ENCODE peak calls at places on chromosomes 2 and 18, in five cellular contexts. L is lower lobe of right lung, E is GM10248, P is tibial nerve, Y is B cell. V is an unnamed sample.

GRCh38 chr2:26462511-26463251 is 15.2 kb downstream of the OTOF start:
- DNase-seq in L (peak), E (peak), P (peak), Y (no peak), V (no peak)

GRCh38 chr18:9827856-9828793 is 57.6 kb upstream of the TXNDC2 start:
- DNase-seq in L (peak), E (no peak), P (no peak), Y (no peak), V (no peak)

GRCh38 chr2:241067501-241068135 is 34.5 kb downstream of the MTERF4 start:
- DNase-seq in L (no peak), E (no peak), P (no peak), Y (no peak), V (peak)

GRCh38 chr2:60158262-60158661 is 395.2 kb downstream of the BCL11A start:
- DNase-seq in L (no peak), E (no peak), P (no peak), Y (no peak), V (no peak)

GRCh38 chr2:112152476-112153178 is 14.4 kb downstream of the FBLN7 start:
- DNase-seq in L (no peak), E (no peak), P (no peak), Y (no peak), V (peak)

GRCh38 chr18:6414118-6414722 is 491 bp downstream of the L3MBTL4 start:
- DNase-seq in L (peak), E (peak), P (peak), Y (peak), V (peak)

GRCh38 chr18:78993014-78993926 is 13.7 kb downstream of the SALL3 start:
- DNase-seq in L (peak), E (no peak), P (no peak), Y (no peak), V (no peak)

GRCh38 chr18:63292844-63293683 is 26.5 kb downstream of the BCL2 start:
- DNase-seq in L (no peak), E (peak), P (no peak), Y (peak), V (no peak)

GRCh38 chr2:27571681-27572080 is 11.2 kb upstream of the ZNF512 start:
- DNase-seq in L (no peak), E (no peak), P (no peak), Y (no peak), V (no peak)

GRCh38 chr18:74334242-74334893 is 18.7 kb downstream of the C18orf63 start:
- DNase-seq in L (no peak), E (no peak), P (no peak), Y (peak), V (no peak)

GRCh38 chr2:190093793-190094192 is 31.3 kb upstream of the MSTN start:
- DNase-seq in L (no peak), E (no peak), P (no peak), Y (no peak), V (no peak)

GRCh38 chr2:198054299-198054698 is 249.9 kb downstream of the PLCL1 start:
- DNase-seq in L (no peak), E (peak), P (no peak), Y (peak), V (no peak)

GRCh38 chr2:95526360-95527341 is 42.1 kb upstream of the TRIM43B start:
- DNase-seq in L (peak), E (peak), P (no peak), Y (peak), V (no peak)

GRCh38 chr18:34075963-34076860 is 148.5 kb downstream of the NOL4 start:
- DNase-seq in L (no peak), E (no peak), P (no peak), Y (no peak), V (no peak)

GRCh38 chr18:77052297-77052645 is 80.3 kb downstream of the MBP start:
- DNase-seq in L (no peak), E (no peak), P (no peak), Y (no peak), V (no peak)

GRCh38 chr2:187299122-187299906 is 148.7 kb downstream of the CALCRL start:
- DNase-seq in L (no peak), E (peak), P (no peak), Y (no peak), V (no peak)

GRCh38 chr2:41791523-41791922 is 256.3 kb upstream of the PKDCC start:
- DNase-seq in L (no peak), E (peak), P (no peak), Y (peak), V (no peak)

GRCh38 chr2:129782618-129782960 is 196.9 kb upstream of the RAB6C start:
- DNase-seq in L (no peak), E (no peak), P (no peak), Y (no peak), V (no peak)

GRCh38 chr2:108593547-108594098 is 59.4 kb downstream of the LIMS1 start:
- DNase-seq in L (no peak), E (no peak), P (no peak), Y (no peak), V (no peak)

GRCh38 chr2:69366-70344 is 23.4 kb upstream of the FAM110C start:
- DNase-seq in L (no peak), E (no peak), P (no peak), Y (no peak), V (no peak)

GRCh38 chr18:9876867-9877654 is 8.7 kb upstream of the TXNDC2 start:
- DNase-seq in L (no peak), E (no peak), P (no peak), Y (no peak), V (no peak)

GRCh38 chr18:72871091-72871490 is 3.3 kb upstream of the NETO1 start:
- DNase-seq in L (no peak), E (no peak), P (no peak), Y (no peak), V (no peak)

GRCh38 chr2:27152796-27153464 is 4.1 kb downstream of the TCF23 start:
- DNase-seq in L (no peak), E (no peak), P (no peak), Y (no peak), V (no peak)

GRCh38 chr2:51301376-51301775 is 269.4 kb upstream of the NRXN1 start:
- DNase-seq in L (no peak), E (no peak), P (no peak), Y (no peak), V (no peak)

GRCh38 chr2:9153589-9153988 is 53.0 kb upstream of the ASAP2 start:
- DNase-seq in L (no peak), E (no peak), P (no peak), Y (no peak), V (no peak)

DNA sequence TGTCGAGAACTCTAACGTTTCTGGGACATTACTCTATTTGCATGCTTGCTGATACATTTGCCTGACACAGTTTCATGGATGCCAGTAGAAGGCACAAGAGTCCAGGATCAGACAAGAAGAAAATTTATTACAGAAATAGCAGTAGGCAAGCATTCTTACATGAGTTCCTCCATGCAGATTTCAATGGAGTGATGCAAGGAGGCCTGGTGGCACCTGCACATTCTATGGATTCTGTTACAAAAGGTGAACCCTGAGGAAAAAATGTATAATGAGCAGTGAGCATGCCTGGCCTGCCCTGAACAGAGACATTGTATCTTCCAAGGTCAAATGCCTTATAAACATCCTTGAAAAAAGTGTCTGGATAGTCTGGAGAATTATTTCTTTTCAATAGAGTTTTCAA is 142.9 kb downstream of the DSEL start:
- DNase-seq in L (no peak), E (no peak), P (no peak), Y (no peak), V (no peak)
- TF ChIP-seq CTCF in L (no peak), E (no peak), P (no peak), Y (no peak), V (no peak)

GRCh38 chr2:195656859-195657633 is at the start of gene SLC39A10:
- DNase-seq in L (peak), E (peak), P (peak), Y (peak), V (peak)
- TF ChIP-seq CTCF in L (no peak), E (peak), P (peak), Y (no peak), V (no peak)

GRCh38 chr2:170394988-170395387 is 217.0 kb downstream of the MYO3B start:
- DNase-seq in L (no peak), E (no peak), P (no peak), Y (no peak), V (no peak)
- TF ChIP-seq CTCF in L (no peak), E (no peak), P (no peak), Y (no peak), V (peak)

GRCh38 chr2:43270930-43271615 is 44.7 kb upstream of the ZFP36L2 start:
- DNase-seq in L (no peak), E (no peak), P (no peak), Y (no peak), V (no peak)
- TF ChIP-seq CTCF in L (no peak), E (no peak), P (no peak), Y (no peak), V (no peak)

DNA sequence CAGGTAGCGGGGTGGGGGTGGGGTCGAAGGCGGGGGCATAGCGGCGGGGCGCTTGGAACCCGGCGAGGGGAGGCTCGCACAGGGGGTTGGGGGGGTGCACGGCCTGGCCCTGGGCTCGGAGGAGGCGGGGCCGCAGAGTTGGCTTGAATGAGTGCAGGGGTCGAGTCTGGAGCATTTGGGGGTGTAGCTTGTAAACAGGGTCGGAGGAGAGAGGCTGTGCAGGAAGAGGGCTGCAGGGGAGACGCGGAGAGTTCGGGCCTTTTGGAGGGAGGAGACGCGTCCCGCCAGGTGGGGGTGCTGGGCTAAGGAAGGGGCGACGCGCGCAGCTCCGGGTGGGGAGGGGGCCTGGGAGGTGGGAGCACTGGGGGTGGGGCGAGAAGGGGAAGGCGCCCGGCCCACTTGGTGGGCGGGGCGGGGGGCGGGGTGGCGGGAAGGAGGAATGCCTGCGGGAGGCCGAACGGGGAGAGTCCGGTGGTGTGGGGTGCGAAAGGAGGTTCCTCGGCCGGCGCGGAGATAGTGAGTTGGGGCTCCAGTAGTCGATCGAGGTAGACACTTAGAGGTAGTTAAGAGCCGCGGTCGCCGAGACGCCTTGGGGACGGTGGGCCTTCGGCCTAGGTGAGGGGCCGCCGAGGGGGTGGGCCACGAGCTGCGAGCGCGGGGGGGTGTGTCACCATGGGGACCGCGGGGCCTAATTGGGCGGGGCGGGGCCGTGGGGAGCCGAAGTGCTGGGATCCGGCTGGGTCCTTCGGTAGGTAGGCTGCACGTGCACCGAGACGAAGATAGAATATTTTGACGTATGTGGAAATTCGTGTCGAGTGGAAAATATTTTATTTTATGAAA is 766 bp downstream of the MSH6 start:
- DNase-seq in L (peak), E (peak), P (peak), Y (peak), V (peak)
- TF ChIP-seq CTCF in L (no peak), E (peak), P (no peak), Y (no peak), V (no peak)

DNA sequence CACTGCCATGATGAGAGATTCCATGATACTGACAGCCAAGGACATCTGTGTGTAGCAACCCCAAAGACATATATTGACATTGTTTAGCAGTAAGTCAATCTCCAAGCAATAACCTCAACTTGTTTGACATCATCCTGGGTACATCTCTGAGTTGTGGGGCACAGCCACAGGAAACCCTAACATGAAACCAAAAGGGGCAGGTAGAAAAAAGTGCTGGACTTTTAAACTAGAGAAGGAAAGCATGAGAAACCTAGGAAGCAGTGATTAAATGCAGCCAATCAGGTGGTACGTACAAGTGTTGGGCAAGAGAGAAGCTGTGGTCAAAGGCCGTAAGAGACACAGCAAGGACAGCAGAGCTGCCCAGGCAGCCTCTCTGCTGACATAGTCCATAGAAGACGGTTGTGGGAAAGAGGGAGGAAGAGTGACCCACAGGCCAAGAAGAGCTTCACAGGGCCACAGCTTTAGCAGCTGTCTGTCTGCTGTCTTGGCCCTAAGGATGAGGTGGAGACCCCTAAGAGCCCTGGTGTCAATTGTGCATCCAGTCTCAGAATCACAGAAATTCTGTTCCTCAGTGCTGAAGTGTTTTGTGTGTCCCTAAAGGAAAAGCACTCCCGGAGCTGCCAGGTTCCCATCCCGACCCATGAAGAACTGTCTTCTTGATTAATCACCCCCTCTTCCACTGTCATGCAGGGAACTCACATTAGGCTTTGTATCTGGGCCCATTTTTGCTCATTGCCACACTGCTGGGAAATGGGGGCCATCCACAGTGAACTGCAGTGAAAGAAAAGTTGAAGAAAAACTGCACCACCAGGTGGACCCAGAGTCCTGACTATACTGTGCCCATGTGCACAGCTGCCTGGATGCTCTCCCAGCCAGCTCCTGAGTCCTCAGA is 25.4 kb upstream of the CHN1 start:
- DNase-seq in L (no peak), E (no peak), P (no peak), Y (no peak), V (no peak)
- TF ChIP-seq CTCF in L (no peak), E (peak), P (no peak), Y (peak), V (peak)

GRCh38 chr2:191759200-191759507 is 81.2 kb downstream of the NABP1 start:
- DNase-seq in L (no peak), E (no peak), P (no peak), Y (no peak), V (no peak)
- TF ChIP-seq CTCF in L (no peak), E (no peak), P (no peak), Y (peak), V (no peak)

GRCh38 chr2:69914235-69915049 is 467 bp upstream of the MXD1 start:
- DNase-seq in L (peak), E (peak), P (peak), Y (peak), V (peak)
- TF ChIP-seq CTCF in L (peak), E (peak), P (peak), Y (no peak), V (peak)

GRCh38 chr2:17303054-17303453 is 215.2 kb downstream of the RAD51AP2 start:
- DNase-seq in L (no peak), E (no peak), P (no peak), Y (no peak), V (no peak)
- TF ChIP-seq CTCF in L (no peak), E (no peak), P (no peak), Y (no peak), V (no peak)

V was measured in osteocyte.